ENCODE peak calls at places on chromosomes 4 and X, in nine cellular contexts. Q, B, V, N, E, A, L, Y and M are unnamed samples.
A peak's percentile ranks its signal among the peaks of the same experiment; 100 is the strongest.

GRCh38 chr4:144376905-144377304 is 236.4 kb upstream of the GYPA start:
- DNase-seq in Q (no peak), B (no peak), V (no peak), N (no peak), E (no peak), A (no peak), L (no peak), Y (no peak), M (no peak)

GRCh38 chr4:144288011-144288903 is 147.7 kb upstream of the GYPA start:
- DNase-seq in Q (no peak), B (no peak), V (no peak), N (no peak), E (no peak), A (no peak), L (no peak), Y (no peak), M (no peak)

GRCh38 chr4:82744284-82744963 is 54.2 kb downstream of the SCD5 start:
- DNase-seq in Q (peak; percentile 82), B (no peak), V (no peak), N (no peak), E (no peak), A (no peak), L (no peak), Y (no peak), M (no peak)

GRCh38 chr4:42917316-42917715 is 24.8 kb downstream of the GRXCR1 start:
- DNase-seq in Q (no peak), B (no peak), V (no peak), N (no peak), E (no peak), A (no peak), L (no peak), Y (no peak), M (no peak)

GRCh38 chr4:74174421-74174820 is 16.5 kb downstream of the MTHFD2L start:
- DNase-seq in Q (no peak), B (no peak), V (no peak), N (no peak), E (no peak), A (no peak), L (no peak), Y (no peak), M (peak; percentile 6)

GRCh38 chr4:78971326-78971725 is 32.1 kb upstream of the PAQR3 start:
- DNase-seq in Q (no peak), B (no peak), V (no peak), N (no peak), E (no peak), A (no peak), L (no peak), Y (no peak), M (no peak)

GRCh38 chrX:13688772-13689518 is at the start of gene RAB9A:
- DNase-seq in Q (peak; percentile 88), B (peak; percentile 38), V (peak; percentile 33), N (peak; percentile 76), E (no peak), A (peak; percentile 68), L (peak; percentile 76), Y (peak; percentile 91), M (peak; percentile 84)

GRCh38 chr4:104451573-104451972 is 43.1 kb downstream of the CXXC4 start:
- DNase-seq in Q (no peak), B (no peak), V (no peak), N (no peak), E (no peak), A (no peak), L (no peak), Y (no peak), M (no peak)

GRCh38 chr4:158536833-158537232 is 15.2 kb downstream of the RXFP1 start:
- DNase-seq in Q (no peak), B (no peak), V (no peak), N (no peak), E (no peak), A (no peak), L (no peak), Y (no peak), M (no peak)

GRCh38 chrX:108224218-108224617 is 132.6 kb downstream of the ATG4A start:
- DNase-seq in Q (no peak), B (no peak), V (no peak), N (no peak), E (no peak), A (no peak), L (no peak), Y (no peak), M (no peak)

GRCh38 chrX:57156397-57157049 is 19.3 kb upstream of the SPIN2A start:
- DNase-seq in Q (peak; percentile 37), B (peak; percentile 13), V (peak; percentile 50), N (no peak), E (no peak), A (peak; percentile 40), L (peak; percentile 48), Y (peak; percentile 53), M (peak; percentile 5)

GRCh38 chr4:182369211-182369610 is 126.0 kb downstream of the TENM3 start:
- DNase-seq in Q (no peak), B (no peak), V (no peak), N (no peak), E (no peak), A (peak; percentile 62), L (no peak), Y (no peak), M (no peak)

GRCh38 chrX:41350150-41350975 is 16.4 kb downstream of the DDX3X start:
- DNase-seq in Q (no peak), B (no peak), V (no peak), N (no peak), E (no peak), A (peak; percentile 51), L (peak; percentile 17), Y (no peak), M (no peak)

GRCh38 chrX:38175140-38175539 is 45.5 kb downstream of the SRPX start:
- DNase-seq in Q (peak; percentile 31), B (peak; percentile 24), V (peak; percentile 27), N (peak; percentile 18), E (no peak), A (peak; percentile 28), L (peak; percentile 7), Y (peak; percentile 27), M (peak; percentile 41)

GRCh38 chr4:98557497-98557896 is 100.9 kb downstream of the TSPAN5 start:
- DNase-seq in Q (no peak), B (peak; percentile 4), V (no peak), N (no peak), E (no peak), A (peak; percentile 75), L (peak; percentile 70), Y (no peak), M (no peak)

GRCh38 chr4:172270421-172270820 is 457.2 kb downstream of the GALNTL6 start:
- DNase-seq in Q (no peak), B (no peak), V (no peak), N (no peak), E (no peak), A (no peak), L (no peak), Y (no peak), M (no peak)

GRCh38 chr4:17576932-17577659 is at the start of gene LAP3:
- DNase-seq in Q (peak; percentile 99), B (peak; percentile 88), V (peak; percentile 90), N (peak; percentile 76), E (peak; percentile 84), A (peak; percentile 96), L (peak; percentile 97), Y (peak; percentile 99), M (peak; percentile 99)
- TF ChIP-seq POLR2A in Q (peak; percentile 41), B (peak; percentile 71), V (peak; percentile 92), N (peak; percentile 83), E (peak; percentile 96), A (peak; percentile 95), L (peak; percentile 94), Y (peak; percentile 98), M (peak; percentile 80)

GRCh38 chr4:2412885-2413716 is 5.3 kb downstream of the ZFYVE28 start:
- DNase-seq in Q (peak; percentile 90), B (peak; percentile 88), V (peak; percentile 70), N (peak; percentile 84), E (peak; percentile 64), A (peak; percentile 85), L (peak; percentile 96), Y (peak; percentile 91), M (peak; percentile 77)

GRCh38 chr4:2409381-2409783 is 9.1 kb downstream of the ZFYVE28 start:
- DNase-seq in Q (no peak), B (no peak), V (no peak), N (no peak), E (no peak), A (no peak), L (no peak), Y (no peak), M (no peak)

GRCh38 chr4:2413821-2414610 is 4.4 kb downstream of the ZFYVE28 start:
- DNase-seq in Q (peak; percentile 38), B (no peak), V (no peak), N (no peak), E (no peak), A (no peak), L (peak; percentile 36), Y (peak; percentile 87), M (no peak)

GRCh38 chr4:2412534-2412884 is 5.9 kb downstream of the ZFYVE28 start:
- DNase-seq in Q (peak; percentile 40), B (no peak), V (no peak), N (no peak), E (no peak), A (no peak), L (no peak), Y (peak; percentile 83), M (peak; percentile 38)

GRCh38 chr4:2411786-2412510 is 6.5 kb downstream of the ZFYVE28 start:
- DNase-seq in Q (no peak), B (no peak), V (no peak), N (no peak), E (no peak), A (no peak), L (no peak), Y (no peak), M (no peak)
- TF ChIP-seq POLR2A in Q (no peak), B (no peak), V (no peak), N (no peak), E (no peak), A (no peak), L (no peak), Y (no peak), M (no peak)

DNA sequence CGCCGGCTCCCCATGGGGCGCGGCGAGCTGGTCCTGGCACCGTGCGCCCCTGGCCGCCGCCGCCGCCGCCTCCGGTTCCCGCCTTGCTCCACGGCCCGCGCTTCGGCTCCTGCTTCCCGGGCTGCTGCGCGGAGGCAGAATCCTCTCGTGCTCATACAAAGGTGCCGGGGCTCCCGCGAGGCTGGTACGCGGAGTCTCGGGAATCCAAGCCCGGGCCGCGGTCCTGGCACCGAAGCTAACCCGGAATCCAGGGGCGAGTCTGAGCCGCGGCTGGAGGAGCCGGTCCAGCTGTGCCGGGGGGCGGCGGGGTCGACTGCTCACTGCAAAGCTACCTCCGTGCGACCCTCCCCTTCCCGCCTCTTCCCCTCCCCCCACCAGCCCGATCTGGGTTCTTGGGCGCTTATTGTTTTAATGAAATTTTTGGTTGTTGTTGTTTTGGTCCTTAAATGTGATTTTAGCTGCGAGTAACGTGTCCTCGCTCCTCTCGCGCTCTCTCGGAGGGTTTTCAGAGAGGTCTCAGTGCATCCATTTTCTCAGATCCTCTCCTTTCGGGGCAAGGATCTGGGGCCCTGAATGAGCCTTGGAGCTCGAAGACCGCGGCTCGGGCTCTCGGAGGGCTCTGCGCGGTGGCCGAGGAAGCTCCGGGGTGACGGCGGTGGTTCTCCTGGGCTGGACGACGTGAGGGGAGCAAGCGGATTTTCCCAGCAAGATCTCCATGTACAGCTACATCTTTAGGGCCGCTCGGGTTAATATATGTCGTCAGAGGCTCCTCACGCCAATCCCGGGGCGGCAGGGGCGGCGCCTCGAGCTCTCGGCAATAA is at the start of gene HAND2:
- DNase-seq in Q (no peak), B (no peak), V (no peak), N (peak; percentile 60), E (no peak), A (peak; percentile 59), L (no peak), Y (peak; percentile 64), M (peak; percentile 16)
- TF ChIP-seq POLR2A in Q (peak; percentile 68), B (no peak), V (no peak), N (no peak), E (no peak), A (no peak), L (no peak), Y (peak; percentile 59), M (no peak)

GRCh38 chr4:38530486-38530885 is 133.5 kb upstream of the KLF3 start:
- DNase-seq in Q (no peak), B (no peak), V (no peak), N (no peak), E (no peak), A (no peak), L (no peak), Y (no peak), M (no peak)
- TF ChIP-seq POLR2A in Q (no peak), B (no peak), V (no peak), N (no peak), E (no peak), A (no peak), L (no peak), Y (no peak), M (no peak)